ENCODE peak calls at places on chromosomes 4 and X, in eight cellular contexts. T, D, N, Y, A, W, Q and X are unnamed samples.

GRCh38 chrX:107766470-107767140 is 9.0 kb downstream of the TSC22D3 start:
- DNase-seq in T (no peak), W (no peak), Y (no peak), D (no peak), Q (no peak), N (no peak), A (no peak), X (no peak)

GRCh38 chrX:88883205-88883604 is 136.2 kb downstream of the CPXCR1 start:
- DNase-seq in Y (no peak), A (no peak), N (no peak), Q (no peak), D (no peak), T (no peak), W (no peak), X (no peak)

GRCh38 chr4:183636923-183637322 is 22.1 kb downstream of the RWDD4 start:
- DNase-seq in Q (no peak), T (peak), D (no peak), N (no peak), W (no peak), A (no peak), Y (no peak), X (no peak)

GRCh38 chr4:125741825-125742452 is 427.2 kb downstream of the FAT4 start:
- DNase-seq in A (peak), Y (peak), W (no peak), D (no peak), T (no peak), N (no peak), Q (no peak), X (peak)

GRCh38 chr4:17072483-17072882 is 174.0 kb upstream of the LDB2 start:
- DNase-seq in Q (no peak), Y (no peak), A (no peak), W (no peak), N (no peak), D (no peak), T (no peak), X (no peak)

GRCh38 chrX:77009691-77010090 is 437.5 kb upstream of the FGF16 start:
- DNase-seq in Y (no peak), D (no peak), W (no peak), A (no peak), Q (no peak), T (no peak), N (no peak), X (no peak)

GRCh38 chr4:76195326-76195725 is 18.3 kb downstream of the SCARB2 start:
- DNase-seq in A (no peak), Y (no peak), N (no peak), T (no peak), D (no peak), Q (no peak), W (no peak), X (no peak)

GRCh38 chr4:153931804-153932203 is 142.9 kb upstream of the SFRP2 start:
- DNase-seq in A (no peak), N (no peak), T (no peak), Y (no peak), W (no peak), D (no peak), Q (no peak), X (no peak)

GRCh38 chr4:67700119-67700873 is 659 bp downstream of the UBA6 start:
- DNase-seq in Y (peak), N (no peak), W (no peak), D (no peak), A (peak), T (no peak), Q (no peak), X (peak)

GRCh38 chrX:136310411-136310810 is 9.6 kb downstream of the ADGRG4 start:
- DNase-seq in Q (no peak), D (no peak), Y (no peak), T (no peak), A (no peak), W (no peak), N (no peak), X (no peak)
- TF ChIP-seq CTCF in Q (no peak), D (no peak), Y (no peak), T (no peak), A (no peak), W (no peak), N (no peak), X (no peak)

DNA sequence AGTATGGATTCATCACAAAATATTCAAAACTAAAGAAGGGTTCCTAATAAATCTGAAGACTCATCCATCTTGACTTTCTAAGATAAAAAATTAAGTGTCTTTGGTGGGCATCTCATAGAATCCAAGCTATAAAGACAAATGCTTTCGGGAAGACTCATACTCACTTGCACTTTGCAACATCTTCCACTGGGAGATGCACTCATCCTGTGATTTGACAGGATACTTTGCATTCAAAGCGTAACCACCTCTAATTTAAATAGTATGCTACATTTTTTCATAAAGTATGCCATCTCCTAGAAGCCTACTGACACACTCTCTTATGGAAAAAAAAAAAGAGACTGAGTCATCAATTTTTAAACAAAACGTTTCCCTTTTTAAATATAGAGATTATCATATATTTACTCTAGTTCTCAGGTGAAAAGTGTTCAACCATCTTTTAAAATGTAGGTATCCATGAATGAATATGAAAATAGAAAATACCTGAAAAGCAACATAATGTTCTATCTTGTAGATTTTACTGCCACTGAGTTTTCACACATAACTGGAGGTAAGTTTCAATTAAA is 119.6 kb downstream of the KLHL13 start:
- DNase-seq in N (no peak), D (no peak), T (no peak), Y (no peak), A (peak), Q (no peak), W (no peak), X (no peak)
- TF ChIP-seq CTCF in N (no peak), D (no peak), T (no peak), Y (peak), A (peak), Q (no peak), W (no peak), X (peak)

GRCh38 chrX:5380426-5380825 is 848.2 kb downstream of the NLGN4X start:
- DNase-seq in Y (no peak), N (no peak), T (no peak), W (no peak), Q (no peak), A (no peak), D (no peak), X (no peak)
- TF ChIP-seq CTCF in Y (no peak), N (no peak), T (no peak), W (no peak), Q (no peak), A (no peak), D (no peak), X (no peak)

DNA sequence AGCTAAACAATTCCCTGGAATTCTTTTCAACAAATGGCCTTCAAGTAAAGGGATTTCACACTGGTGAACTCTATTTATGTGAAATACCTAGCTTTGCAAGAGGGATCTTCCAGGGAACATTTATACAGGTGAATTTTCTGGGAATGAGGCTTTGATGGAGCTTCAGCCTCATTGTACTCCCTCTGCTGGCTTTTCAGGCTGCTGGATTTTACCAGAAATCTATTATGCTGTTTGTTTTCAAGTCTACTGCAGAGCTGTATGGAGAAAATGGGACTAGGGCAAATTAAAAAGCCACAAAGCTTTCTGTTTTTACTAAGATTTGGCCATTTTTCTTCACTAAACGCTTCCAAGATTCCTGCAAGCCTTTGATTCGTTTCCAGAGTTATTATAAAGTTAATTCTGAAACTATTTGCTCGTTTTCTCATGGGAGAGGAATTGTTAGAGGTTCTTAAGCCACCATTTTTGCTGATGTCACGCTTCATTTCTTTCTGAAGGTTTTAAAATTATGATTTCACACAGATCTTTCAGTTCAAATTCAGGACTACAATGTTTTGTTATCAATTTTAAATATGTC is 31.6 kb downstream of the KDM6A start:
- DNase-seq in Q (no peak), T (no peak), A (no peak), Y (no peak), W (no peak), D (no peak), N (no peak), X (no peak)
- TF ChIP-seq CTCF in Q (no peak), T (no peak), A (no peak), Y (peak), W (no peak), D (no peak), N (no peak), X (no peak)

GRCh38 chr4:2302387-2303119 is 40.6 kb upstream of the MXD4 start:
- DNase-seq in N (no peak), Y (no peak), Q (no peak), A (no peak), W (no peak), T (no peak), D (no peak), X (no peak)

GRCh38 chr4:2303121-2303685 is 41.3 kb upstream of the MXD4 start:
- DNase-seq in W (no peak), Q (no peak), A (no peak), Y (no peak), D (no peak), N (peak), T (no peak), X (no peak)

GRCh38 chr4:2300431-2300861 is 38.5 kb upstream of the MXD4 start:
- DNase-seq in A (no peak), D (no peak), T (no peak), N (no peak), W (no peak), Q (no peak), Y (no peak), X (no peak)

GRCh38 chr4:2301221-2301642 is 39.3 kb upstream of the MXD4 start:
- DNase-seq in W (no peak), Y (no peak), N (no peak), T (no peak), A (no peak), D (no peak), Q (no peak), X (no peak)

GRCh38 chr4:2301806-2302205 is 39.9 kb upstream of the MXD4 start:
- DNase-seq in W (no peak), N (peak), T (no peak), Q (no peak), D (no peak), Y (no peak), A (no peak), X (no peak)
- TF ChIP-seq CTCF in W (no peak), N (no peak), T (no peak), Q (no peak), D (no peak), Y (no peak), A (no peak), X (no peak)

DNA sequence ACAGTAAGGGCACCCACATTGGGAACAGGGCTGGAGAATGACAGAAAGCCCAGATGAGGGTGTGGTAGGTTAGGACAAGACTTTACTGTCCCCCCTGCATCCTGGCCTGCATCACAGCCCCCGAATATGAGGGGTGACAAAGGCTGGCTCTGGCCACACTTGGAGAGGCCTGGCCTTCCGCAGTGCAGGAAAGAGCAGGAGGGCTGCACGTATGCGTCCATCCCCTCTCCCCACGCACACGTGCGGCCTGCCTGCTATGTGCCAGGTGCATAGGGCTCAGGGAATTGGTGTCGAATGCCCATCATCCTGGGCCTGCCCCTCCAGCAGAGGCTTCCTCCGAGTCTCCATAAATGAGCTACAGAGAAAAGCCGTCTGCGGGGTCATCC is 80.5 kb downstream of the ABLIM2 start:
- DNase-seq in A (no peak), Q (no peak), T (no peak), D (no peak), Y (no peak), W (no peak), N (no peak), X (no peak)
- TF ChIP-seq CTCF in A (no peak), Q (no peak), T (no peak), D (no peak), Y (no peak), W (no peak), N (no peak), X (no peak)

GRCh38 chrX:32673193-32673592 is 538.2 kb downstream of the DMD start:
- DNase-seq in W (no peak), D (no peak), Q (no peak), A (peak), Y (peak), N (no peak), T (no peak), X (no peak)
- TF ChIP-seq CTCF in W (no peak), D (no peak), Q (no peak), A (peak), Y (peak), N (peak), T (no peak), X (no peak)

GRCh38 chr4:77699731-77700210 is 94.2 kb downstream of the CXCL13 start:
- DNase-seq in Y (peak), D (no peak), T (no peak), A (no peak), Q (peak), W (no peak), N (no peak), X (no peak)
- TF ChIP-seq CTCF in Y (peak), D (no peak), T (no peak), A (no peak), Q (peak), W (no peak), N (no peak), X (no peak)